ENCODE peak calls at places on chromosome 11, in five cellular contexts. H, C, Y, L and F are unnamed samples.

GRCh38 chr11:103529217-103529684 is 420.0 kb downstream of the DYNC2H1 start:
- DNase-seq in H (peak), C (no peak), Y (peak), L (no peak), F (peak)

GRCh38 chr11:68347345-68347744 is 35.0 kb downstream of the LRP5 start:
- DNase-seq in H (no peak), C (no peak), Y (no peak), L (no peak), F (no peak)

GRCh38 chr11:61730222-61730994 is 22.0 kb upstream of the MYRF start:
- DNase-seq in H (peak), C (peak), Y (no peak), L (no peak), F (peak)

GRCh38 chr11:13434247-13435205 is 28.5 kb downstream of the BTBD10 start:
- DNase-seq in H (peak), C (no peak), Y (no peak), L (no peak), F (peak)

GRCh38 chr11:36462321-36462720 is 47.8 kb downstream of the TRAF6 start:
- DNase-seq in H (no peak), C (no peak), Y (no peak), L (no peak), F (no peak)

GRCh38 chr11:64770120-64770519 is 8.2 kb downstream of the SF1 start:
- DNase-seq in H (no peak), C (no peak), Y (no peak), L (no peak), F (no peak)

GRCh38 chr11:33997473-33998347 is 53.8 kb upstream of the CAPRIN1 start:
- DNase-seq in H (no peak), C (no peak), Y (no peak), L (no peak), F (peak)

GRCh38 chr11:2592559-2593392 is 107.0 kb downstream of the KCNQ1OT1 start:
- DNase-seq in H (no peak), C (no peak), Y (no peak), L (peak), F (no peak)

GRCh38 chr11:59226396-59226795 is 13.7 kb upstream of the MPEG1 start:
- DNase-seq in H (no peak), C (no peak), Y (peak), L (no peak), F (no peak)

GRCh38 chr11:13423372-13423771 is 39.6 kb downstream of the BTBD10 start:
- DNase-seq in H (peak), C (no peak), Y (no peak), L (no peak), F (no peak)

GRCh38 chr11:78535920-78536319 is 38.7 kb downstream of the NARS2 start:
- DNase-seq in H (no peak), C (no peak), Y (peak), L (no peak), F (peak)

GRCh38 chr11:45751430-45751829 is 53.5 kb upstream of the SLC35C1 start:
- DNase-seq in H (no peak), C (peak), Y (no peak), L (no peak), F (no peak)

GRCh38 chr11:119537641-119538253 is 114.8 kb upstream of the THY1 start:
- DNase-seq in H (no peak), C (no peak), Y (no peak), L (no peak), F (no peak)

GRCh38 chr11:109423114-109423859 is 1.3 kb downstream of the C11orf87 start:
- DNase-seq in H (no peak), C (no peak), Y (peak), L (no peak), F (no peak)

GRCh38 chr11:373716-374551 is 4.6 kb downstream of the B4GALNT4 start:
- DNase-seq in H (no peak), C (no peak), Y (no peak), L (no peak), F (no peak)

GRCh38 chr11:27718346-27718852 is 18.1 kb upstream of the BDNF start:
- DNase-seq in H (peak), C (no peak), Y (peak), L (no peak), F (peak)

GRCh38 chr11:96219981-96220623 is 122.9 kb downstream of the MAML2 start:
- DNase-seq in H (peak), C (no peak), Y (peak), L (peak), F (peak)

GRCh38 chr11:96045622-96046456 is 121.9 kb upstream of the MTMR2 start:
- DNase-seq in H (peak), C (peak), Y (peak), L (peak), F (peak)

GRCh38 chr11:20275987-20276660 is 87.4 kb upstream of the HTATIP2 start:
- DNase-seq in H (peak), C (no peak), Y (no peak), L (no peak), F (no peak)

GRCh38 chr11:4926607-4927006 is 2.5 kb upstream of the OR51G1 start:
- DNase-seq in H (peak), C (no peak), Y (no peak), L (no peak), F (peak)

GRCh38 chr11:102592634-102593581 is 32.2 kb downstream of the MMP20 start:
- DNase-seq in H (no peak), C (no peak), Y (peak), L (no peak), F (peak)

GRCh38 chr11:12674936-12675696 is 895 bp downstream of the TEAD1 start:
- DNase-seq in H (no peak), C (peak), Y (peak), L (peak), F (no peak)

GRCh38 chr11:88353835-88354496 is 16.4 kb upstream of the CTSC start:
- DNase-seq in H (no peak), C (no peak), Y (no peak), L (no peak), F (no peak)

GRCh38 chr11:65316979-65317786 is 2.5 kb downstream of the CDC42EP2 start:
- DNase-seq in H (peak), C (peak), Y (peak), L (peak), F (peak)

GRCh38 chr11:134559617-134559992 is 147.6 kb upstream of the B3GAT1 start:
- DNase-seq in H (no peak), C (no peak), Y (no peak), L (no peak), F (no peak)

GRCh38 chr11:123330071-123330470 is 100.0 kb upstream of the GRAMD1B start:
- DNase-seq in H (no peak), C (no peak), Y (peak), L (no peak), F (no peak)

GRCh38 chr11:128582496-128583366 is 4.6 kb downstream of the ETS1 start:
- DNase-seq in H (peak), C (peak), Y (peak), L (peak), F (peak)

GRCh38 chr11:13168281-13168680 is 109.3 kb upstream of the BMAL1 start:
- DNase-seq in H (peak), C (no peak), Y (no peak), L (no peak), F (peak)

GRCh38 chr11:112931686-112932085 is 29.5 kb upstream of the NCAM1 start:
- DNase-seq in H (no peak), C (no peak), Y (no peak), L (no peak), F (no peak)

GRCh38 chr11:3721002-3721401 is 49.8 kb upstream of the CHRNA10 start:
- DNase-seq in H (no peak), C (no peak), Y (no peak), L (no peak), F (no peak)

GRCh38 chr11:2517386-2518064 is 72.7 kb downstream of the KCNQ1 start:
- DNase-seq in H (no peak), C (no peak), Y (no peak), L (peak), F (no peak)

GRCh38 chr11:33630936-33631748 is 69.5 kb downstream of the C11orf91 start:
- DNase-seq in H (no peak), C (no peak), Y (no peak), L (no peak), F (peak)

GRCh38 chr11:128210148-128210940 is 377.0 kb downstream of the ETS1 start:
- DNase-seq in H (peak), C (peak), Y (peak), L (peak), F (peak)

GRCh38 chr11:86753376-86753775 is 47.0 kb upstream of the PRSS23 start:
- DNase-seq in H (no peak), C (no peak), Y (no peak), L (no peak), F (no peak)

GRCh38 chr11:57303990-57304579 is 20.7 kb downstream of the TNKS1BP1 start:
- DNase-seq in H (no peak), C (no peak), Y (peak), L (no peak), F (peak)

GRCh38 chr11:73426184-73426845 is 50.1 kb downstream of the RELT start:
- DNase-seq in H (no peak), C (no peak), Y (peak), L (no peak), F (no peak)

GRCh38 chr11:76787271-76787670 is 4.1 kb downstream of the TSKU start:
- DNase-seq in H (no peak), C (no peak), Y (no peak), L (no peak), F (no peak)

GRCh38 chr11:34488855-34489557 is 24.6 kb downstream of the ELF5 start:
- DNase-seq in H (no peak), C (no peak), Y (no peak), L (no peak), F (no peak)